ENCODE peak calls at places on chromosomes 2 and 18, in eight cellular contexts. L, K, N, A, M, P, O and R are unnamed samples.

GRCh38 chr2:23940976-23941605 is 828 bp downstream of the UBXN2A start:
- DNase-seq in L (no peak), K (peak), N (no peak), A (peak), M (no peak), P (peak), O (no peak), R (no peak)

GRCh38 chr2:53036196-53036595 is 731.4 kb upstream of the CHAC2 start:
- DNase-seq in L (no peak), K (no peak), N (no peak), A (peak), M (no peak), P (no peak), O (no peak), R (no peak)

GRCh38 chr2:183283176-183283575 is 158.9 kb downstream of the NUP35 start:
- DNase-seq in L (no peak), K (no peak), N (no peak), A (no peak), M (no peak), P (no peak), O (no peak), R (no peak)

GRCh38 chr2:98538280-98539041 is 69.9 kb downstream of the COA5 start:
- DNase-seq in L (no peak), K (no peak), N (no peak), A (peak), M (no peak), P (no peak), O (no peak), R (no peak)

GRCh38 chr2:43230481-43230880 is 4.1 kb upstream of the ZFP36L2 start:
- DNase-seq in L (no peak), K (peak), N (no peak), A (no peak), M (no peak), P (no peak), O (no peak), R (no peak)

GRCh38 chr2:154161286-154161685 is 289.6 kb downstream of the GALNT13 start:
- DNase-seq in L (no peak), K (no peak), N (no peak), A (no peak), M (no peak), P (no peak), O (no peak), R (no peak)

GRCh38 chr2:230410861-230411464 is 5.0 kb upstream of the SP100 start:
- DNase-seq in L (no peak), K (peak), N (no peak), A (no peak), M (no peak), P (no peak), O (no peak), R (no peak)

GRCh38 chr2:241914542-241914941 is 45.0 kb downstream of the RTP5 start:
- DNase-seq in L (no peak), K (no peak), N (no peak), A (no peak), M (no peak), P (no peak), O (no peak), R (no peak)

GRCh38 chr2:167294031-167294774 is 405.9 kb downstream of the XIRP2 start:
- DNase-seq in L (peak), K (peak), N (no peak), A (peak), M (no peak), P (peak), O (peak), R (peak)
- TF ChIP-seq CTCF in L (no peak), K (no peak), N (no peak), A (no peak), M (no peak), P (no peak), O (no peak), R (peak)

DNA sequence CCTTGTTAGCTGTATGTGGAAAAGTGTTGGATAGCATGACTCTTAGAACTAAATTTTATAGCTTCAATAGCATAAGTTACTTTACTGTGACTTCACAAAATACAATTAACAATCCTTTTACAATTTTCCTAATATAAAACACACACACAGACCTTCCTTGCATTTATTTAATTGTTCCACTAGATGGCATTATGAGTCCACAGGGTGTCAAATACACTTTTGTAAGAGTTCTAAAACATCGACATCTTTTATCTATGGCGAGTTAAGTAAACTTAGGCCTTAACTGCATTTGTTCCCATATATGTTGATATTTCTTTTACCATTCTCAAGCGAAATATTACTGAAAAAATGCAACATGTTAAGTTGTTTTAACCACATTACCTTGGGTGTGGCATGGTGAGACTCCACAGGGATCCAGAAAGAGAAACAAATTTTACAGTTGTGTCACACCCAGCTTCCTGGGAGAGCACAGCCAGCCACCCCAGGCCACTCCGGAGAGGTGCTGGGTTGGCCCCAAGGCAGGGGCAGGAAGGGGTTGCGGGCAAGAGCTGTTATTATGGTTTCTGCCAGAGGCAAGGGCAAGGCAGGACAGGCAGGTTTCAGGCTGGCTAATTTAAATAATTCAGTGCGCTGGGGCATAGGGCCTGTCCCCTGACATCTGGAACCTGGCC is 312.4 kb upstream of the MC4R start:
- DNase-seq in L (no peak), K (no peak), N (no peak), A (peak), M (no peak), P (peak), O (no peak), R (no peak)
- TF ChIP-seq CTCF in L (peak), K (peak), N (no peak), A (peak), M (peak), P (peak), O (peak), R (peak)

GRCh38 chr2:10140841-10141610 is 18.5 kb downstream of the RRM2 start:
- DNase-seq in L (no peak), K (no peak), N (no peak), A (no peak), M (no peak), P (no peak), O (no peak), R (no peak)
- TF ChIP-seq CTCF in L (no peak), K (no peak), N (no peak), A (peak), M (no peak), P (no peak), O (no peak), R (peak)

GRCh38 chr2:159592446-159592845 is 23.9 kb downstream of the BAZ2B start:
- DNase-seq in L (no peak), K (no peak), N (no peak), A (no peak), M (no peak), P (peak), O (no peak), R (no peak)

GRCh38 chr2:159591221-159591620 is 25.1 kb downstream of the BAZ2B start:
- DNase-seq in L (no peak), K (no peak), N (no peak), A (no peak), M (no peak), P (no peak), O (no peak), R (no peak)

GRCh38 chr2:159600752-159601151 is 15.6 kb downstream of the BAZ2B start:
- DNase-seq in L (no peak), K (no peak), N (no peak), A (peak), M (no peak), P (peak), O (no peak), R (no peak)

DNA sequence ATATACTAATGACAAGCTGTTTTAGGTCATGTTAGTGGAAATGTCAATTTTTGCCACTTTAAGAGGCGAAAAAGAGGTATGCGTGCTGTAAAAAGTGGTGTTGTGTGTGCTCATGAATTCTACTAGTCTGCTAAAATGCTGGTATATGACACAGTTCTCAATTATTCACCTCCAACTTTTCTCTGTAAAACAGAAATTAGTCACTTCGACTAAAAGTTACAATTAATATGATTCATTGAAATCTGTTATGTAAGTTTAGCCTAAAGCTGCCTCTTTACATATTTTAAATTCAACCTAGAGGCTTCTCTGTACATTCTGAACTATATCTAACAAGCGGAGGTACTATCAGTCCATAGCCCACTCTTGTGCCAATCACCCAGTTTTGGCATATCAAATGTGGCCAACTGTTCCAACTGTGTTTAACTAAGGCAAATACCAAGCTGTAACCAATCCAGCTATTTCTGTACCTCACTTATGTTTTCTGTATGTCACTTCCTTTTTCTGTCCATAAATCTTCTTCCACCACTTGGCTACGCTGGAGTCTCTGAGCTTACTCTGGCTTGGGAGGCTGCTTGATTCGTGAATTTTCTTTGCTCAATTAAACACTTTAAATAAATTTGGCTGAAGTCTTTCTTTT is 20.8 kb downstream of the BAZ2B start:
- DNase-seq in L (no peak), K (no peak), N (no peak), A (peak), M (no peak), P (no peak), O (no peak), R (no peak)
- TF ChIP-seq CTCF in L (no peak), K (no peak), N (no peak), A (no peak), M (no peak), P (no peak), O (no peak), R (no peak)

DNA sequence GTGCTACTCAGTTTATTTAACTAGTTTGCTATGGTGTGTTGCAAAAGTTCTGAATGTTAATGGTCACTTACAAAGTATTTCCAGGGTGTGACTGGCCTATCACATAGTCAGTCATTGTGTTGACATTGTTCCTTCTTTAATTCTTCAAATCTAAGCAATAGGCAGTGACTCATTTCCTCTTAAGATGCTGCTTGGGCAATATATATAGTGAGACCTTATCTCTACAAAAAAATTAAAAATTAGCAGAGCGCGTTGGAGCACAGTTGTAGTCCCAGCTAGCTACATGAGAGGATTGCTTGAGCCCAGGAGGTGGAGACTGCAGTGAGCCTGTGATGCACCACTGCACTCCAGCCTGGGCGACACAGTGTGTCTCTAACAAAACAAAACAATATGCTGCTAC is 5.8 kb upstream of the CCDC88A start:
- DNase-seq in L (no peak), K (no peak), N (no peak), A (peak), M (no peak), P (peak), O (no peak), R (no peak)
- TF ChIP-seq CTCF in L (no peak), K (no peak), N (no peak), A (no peak), M (no peak), P (no peak), O (no peak), R (no peak)